ENCODE peak calls at places on chromosomes 13 and 19, in six cellular contexts. A is ovary, J is left ventricle myocardium inferior, C is brain microvascular endothelial cell, O is fibroblast of mammary gland, S is fibroblast of pulmonary artery. Y is an unnamed sample.
A peak's percentile ranks its signal among the peaks of the same experiment; 100 is the strongest.

GRCh38 chr13:22049384-22049783 is 378.5 kb downstream of the FGF9 start:
- DNase-seq in A (no peak), J (no peak), C (no peak), O (no peak), S (no peak), Y (no peak)

GRCh38 chr19:18385675-18386542 is at the start of gene GDF15:
- DNase-seq in A (peak; percentile 50), J (peak; percentile 61), C (peak; percentile 91), O (peak; percentile 84), S (peak; percentile 94), Y (peak; percentile 49)

GRCh38 chr19:45955905-45956608 is 17.6 kb downstream of the NOVA2 start:
- DNase-seq in A (no peak), J (peak; percentile 63), C (peak; percentile 13), O (no peak), S (peak; percentile 93), Y (peak; percentile 70)

GRCh38 chr19:1624458-1624857 is 19.2 kb upstream of the UQCR11 start:
- DNase-seq in A (no peak), J (peak; percentile 31), C (peak; percentile 25), O (peak; percentile 66), S (peak; percentile 49), Y (peak; percentile 58)

GRCh38 chr19:39816287-39817048 is 17.5 kb downstream of the DYRK1B start:
- DNase-seq in A (no peak), J (no peak), C (no peak), O (no peak), S (no peak), Y (no peak)

GRCh38 chr19:45492137-45492626 is 4.7 kb downstream of the RTN2 start:
- DNase-seq in A (no peak), J (no peak), C (no peak), O (no peak), S (no peak), Y (no peak)

GRCh38 chr19:45087531-45087930 is 5.4 kb upstream of the PPP1R37 start:
- DNase-seq in A (no peak), J (no peak), C (no peak), O (no peak), S (no peak), Y (no peak)

GRCh38 chr13:30847697-30848307 is 58.3 kb upstream of the MEDAG start:
- DNase-seq in A (no peak), J (no peak), C (peak; percentile 99), O (peak; percentile 100), S (peak; percentile 99), Y (peak; percentile 83)

GRCh38 chr19:46080561-46080960 is 39.8 kb upstream of the IGFL4 start:
- DNase-seq in A (no peak), J (no peak), C (peak; percentile 98), O (peak; percentile 90), S (peak; percentile 89), Y (no peak)

GRCh38 chr13:101211261-101211660 is 205.0 kb downstream of the NALCN start:
- DNase-seq in A (no peak), J (no peak), C (no peak), O (peak; percentile 66), S (peak; percentile 38), Y (peak; percentile 70)

GRCh38 chr19:48501961-48502719 is 9.5 kb downstream of the LMTK3 start:
- DNase-seq in A (no peak), J (no peak), C (no peak), O (peak; percentile 20), S (peak; percentile 45), Y (peak; percentile 99)

GRCh38 chr13:59103004-59103768 is 1060.5 kb downstream of the DIAPH3 start:
- DNase-seq in A (no peak), J (no peak), C (no peak), O (peak; percentile 29), S (peak; percentile 89), Y (no peak)

GRCh38 chr13:41544824-41545707 is 87.7 kb downstream of the RGCC start:
- DNase-seq in A (no peak), J (no peak), C (no peak), O (no peak), S (no peak), Y (peak; percentile 85)

GRCh38 chr19:32969549-32969948 is 2.2 kb downstream of the CEP89 start:
- DNase-seq in A (no peak), J (no peak), C (no peak), O (no peak), S (no peak), Y (no peak)

GRCh38 chr13:95300625-95301134 is 571 bp downstream of the ABCC4 start:
- DNase-seq in A (peak; percentile 52), J (peak; percentile 64), C (peak; percentile 20), O (peak; percentile 57), S (peak; percentile 45), Y (peak; percentile 29)

GRCh38 chr19:6092329-6093286 is 17.7 kb downstream of the RFX2 start:
- DNase-seq in A (peak; percentile 54), J (peak; percentile 84), C (peak; percentile 73), O (peak; percentile 85), S (peak; percentile 77), Y (peak; percentile 99)

GRCh38 chr19:46147791-46148288 is at the start of gene IGFL2:
- DNase-seq in A (no peak), J (no peak), C (no peak), O (peak; percentile 28), S (peak; percentile 29), Y (peak; percentile 85)

GRCh38 chr13:44368062-44368591 is 5.5 kb upstream of the SERP2 start:
- DNase-seq in A (no peak), J (no peak), C (no peak), O (peak; percentile 89), S (no peak), Y (no peak)

GRCh38 chr19:50490991-50491472 is 14.4 kb upstream of the GARIN5A start:
- DNase-seq in A (no peak), J (no peak), C (no peak), O (no peak), S (no peak), Y (no peak)

GRCh38 chr19:18763674-18764590 is 27.2 kb downstream of the COMP start:
- DNase-seq in A (no peak), J (no peak), C (peak; percentile 25), O (peak; percentile 89), S (no peak), Y (peak; percentile 98)

GRCh38 chr13:51328488-51328887 is 11.0 kb upstream of the SERPINE3 start:
- DNase-seq in A (no peak), J (no peak), C (no peak), O (no peak), S (no peak), Y (no peak)

GRCh38 chr19:3053218-3053621 is 9.1 kb downstream of the TLE5 start:
- DNase-seq in A (no peak), J (no peak), C (no peak), O (no peak), S (no peak), Y (no peak)

GRCh38 chr19:47158879-47159509 is 28.4 kb downstream of the SAE1 start:
- DNase-seq in A (no peak), J (no peak), C (peak; percentile 27), O (no peak), S (peak; percentile 36), Y (peak; percentile 85)

GRCh38 chr19:18737337-18737953 is 53.7 kb downstream of the COMP start:
- DNase-seq in A (no peak), J (no peak), C (no peak), O (peak; percentile 23), S (no peak), Y (no peak)

GRCh38 chr13:46572758-46573384 is 19.9 kb downstream of the LRCH1 start:
- DNase-seq in A (no peak), J (no peak), C (no peak), O (no peak), S (no peak), Y (no peak)

GRCh38 chr13:97280478-97280877 is 58.3 kb downstream of the MBNL2 start:
- DNase-seq in A (no peak), J (no peak), C (no peak), O (no peak), S (no peak), Y (peak; percentile 42)

GRCh38 chr13:97279913-97280312 is 57.8 kb downstream of the MBNL2 start:
- DNase-seq in A (no peak), J (no peak), C (peak; percentile 47), O (peak; percentile 64), S (peak; percentile 45), Y (no peak)

GRCh38 chr13:97279079-97279411 is 56.9 kb downstream of the MBNL2 start:
- DNase-seq in A (no peak), J (no peak), C (no peak), O (no peak), S (no peak), Y (no peak)

GRCh38 chr13:97282705-97283104 is 60.6 kb downstream of the MBNL2 start:
- DNase-seq in A (no peak), J (no peak), C (no peak), O (no peak), S (no peak), Y (no peak)

DNA sequence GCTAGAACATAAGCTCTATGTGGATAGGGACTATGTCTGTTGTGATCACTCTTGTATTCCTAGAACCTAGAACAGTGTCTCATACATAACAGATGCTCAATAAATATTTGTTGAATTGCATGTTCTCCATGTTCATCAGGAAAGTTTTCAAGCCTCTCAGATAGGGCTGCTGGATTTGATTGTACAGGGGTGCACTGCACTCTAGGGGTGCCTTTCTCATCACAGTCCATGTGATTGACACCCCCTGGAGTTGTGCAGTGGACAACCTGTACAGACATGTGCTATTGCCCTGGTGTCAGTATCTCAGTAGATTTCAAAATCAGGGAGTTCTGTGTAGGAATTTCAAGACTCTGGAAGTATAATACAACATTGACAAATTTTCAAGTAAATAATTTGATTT is 58.9 kb downstream of the MBNL2 start:
- DNase-seq in A (no peak), J (no peak), C (no peak), O (no peak), S (no peak), Y (peak; percentile 34)
- TF ChIP-seq CTCF in A (no peak), J (no peak), C (no peak), O (no peak), S (no peak), Y (no peak)

GRCh38 chr19:11482384-11483050 is 1.7 kb upstream of the ELAVL3 start:
- DNase-seq in A (peak; percentile 67), J (peak; percentile 84), C (peak; percentile 57), O (peak; percentile 70), S (peak; percentile 88), Y (peak; percentile 76)
- H3K4me3 ChIP-seq in A (no peak overlapping the region), J (peak overlapping the region; percentile 62), C (peak overlapping the region; percentile 35), O (peak overlapping the region; percentile 21), S (peak overlapping the region; percentile 49), Y (peak overlapping the region; percentile 5)

GRCh38 chr19:11405846-11406643 is 13.1 kb downstream of the RGL3 start:
- DNase-seq in A (no peak), J (no peak), C (no peak), O (peak; percentile 34), S (peak; percentile 56), Y (no peak)
- TF ChIP-seq CTCF in A (peak; percentile 43), J (peak; percentile 55), C (peak; percentile 50), O (peak; percentile 20), S (peak; percentile 41), Y (peak; percentile 24)

DNA sequence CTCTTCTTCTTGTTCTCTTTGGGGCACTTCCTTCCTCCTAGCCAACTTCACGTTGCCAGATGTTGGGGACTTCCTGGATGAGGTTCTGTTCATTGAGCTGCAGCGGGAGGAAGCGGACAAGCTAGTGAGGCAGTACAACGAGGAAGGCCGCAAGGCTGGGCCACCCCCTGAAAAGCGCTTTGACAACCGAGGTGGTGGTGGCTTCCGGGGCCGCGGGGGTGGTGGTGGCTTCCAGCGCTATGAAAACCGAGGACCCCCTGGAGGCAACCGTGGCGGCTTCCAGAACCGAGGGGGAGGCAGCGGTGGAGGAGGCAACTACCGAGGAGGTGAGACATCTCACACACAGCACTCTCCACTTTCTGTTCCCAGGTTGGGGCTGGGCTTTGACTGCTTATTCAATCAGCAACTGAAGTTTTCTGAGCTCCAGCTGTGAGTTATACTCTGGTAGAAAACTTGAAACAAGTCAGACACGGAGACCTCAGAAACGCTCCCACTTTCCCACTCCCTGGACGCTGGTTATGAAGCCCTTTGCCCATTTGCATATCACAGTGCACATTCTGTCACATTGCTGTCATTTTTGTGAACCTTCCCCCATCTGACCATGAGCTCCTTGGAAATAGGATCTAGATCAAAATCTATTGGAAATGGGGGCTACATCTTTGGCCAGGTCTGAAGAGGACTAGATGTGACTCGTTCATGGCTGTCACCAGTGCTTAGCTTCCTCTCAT is 7.2 kb upstream of the CCDC97 start:
- DNase-seq in A (no peak), J (no peak), C (no peak), O (no peak), S (no peak), Y (no peak)
- H3K4me3 ChIP-seq in A (no peak overlapping the region), J (no peak overlapping the region), C (no peak overlapping the region), O (no peak overlapping the region), S (no peak overlapping the region), Y (no peak overlapping the region)

Y was measured in epithelial cell of esophagus.